ENCODE peak calls at places on chromosome X, in four cellular contexts. J is ovary, G is dorsolateral prefrontal cortex, V is BJ. C is an unnamed sample.

GRCh38 chrX:126655061-126655460 is 102.4 kb upstream of the DCAF12L1 start:
- DNase-seq in V (no peak), G (no peak), J (no peak), C (no peak)

GRCh38 chrX:8647176-8647575 is 84.8 kb downstream of the ANOS1 start:
- DNase-seq in G (no peak), J (no peak), V (no peak), C (no peak)

GRCh38 chrX:29561417-29561816 is 653.9 kb upstream of the MAGEB2 start:
- DNase-seq in V (no peak), G (no peak), J (no peak), C (no peak)

GRCh38 chrX:134619838-134620237 is 38.4 kb downstream of the PLAC1 start:
- DNase-seq in G (no peak), J (no peak), V (no peak), C (no peak)

GRCh38 chrX:8036914-8037313 is 109.7 kb upstream of the PNPLA4 start:
- DNase-seq in G (no peak), V (no peak), J (no peak), C (no peak)

GRCh38 chrX:97384685-97385084 is 501.0 kb downstream of the RPA4 start:
- DNase-seq in V (no peak), J (no peak), G (no peak), C (no peak)

GRCh38 chrX:110852180-110852579 is 56.6 kb upstream of the CHRDL1 start:
- DNase-seq in J (no peak), V (no peak), G (no peak), C (peak)

GRCh38 chrX:109393859-109394258 is 88.0 kb downstream of the GUCY2F start:
- DNase-seq in G (no peak), V (no peak), J (no peak), C (no peak)

GRCh38 chrX:129318375-129318774 is 204.9 kb downstream of the SMARCA1 start:
- DNase-seq in V (no peak), J (no peak), G (no peak), C (peak)

GRCh38 chrX:119990995-119991787 is 47.6 kb upstream of the NKAP start:
- DNase-seq in V (no peak), J (no peak), G (no peak), C (no peak)

GRCh38 chrX:156000361-156000926 is 2.9 kb downstream of the IL9R start:
- DNase-seq in J (no peak), V (no peak), G (no peak), C (no peak)

GRCh38 chrX:37896491-37896890 is 49.1 kb upstream of the DYNLT3 start:
- DNase-seq in G (no peak), V (no peak), J (no peak), C (no peak)

GRCh38 chrX:74613350-74614192 is 853 bp downstream of the RLIM start:
- DNase-seq in J (peak), V (no peak), G (no peak), C (no peak)

GRCh38 chrX:63128509-63128908 is 222.6 kb downstream of the SPIN4 start:
- DNase-seq in J (no peak), G (no peak), V (no peak), C (no peak)

GRCh38 chrX:129523076-129524055 is at the start of gene SMARCA1:
- DNase-seq in G (peak), J (peak), V (no peak), C (peak)

GRCh38 chrX:129522184-129523059 is 868 bp downstream of the SMARCA1 start:
- DNase-seq in V (no peak), G (peak), J (peak), C (peak)

GRCh38 chrX:12065251-12065650 is 73.0 kb upstream of the FRMPD4 start:
- DNase-seq in V (no peak), J (no peak), G (no peak), C (no peak)

GRCh38 chrX:120316587-120317283 is 5.5 kb upstream of the TMEM255A start:
- DNase-seq in V (no peak), J (no peak), G (no peak), C (no peak)

GRCh38 chrX:151982217-151982616 is 7.7 kb upstream of the GABRE start:
- DNase-seq in G (no peak), J (no peak), V (peak), C (no peak)

GRCh38 chrX:30561191-30561590 is 16.4 kb downstream of the TASL start:
- DNase-seq in G (no peak), V (no peak), J (no peak), C (no peak)

GRCh38 chrX:66931713-66932112 is 292.8 kb upstream of the EDA2R start:
- DNase-seq in G (no peak), J (no peak), V (no peak), C (no peak)

GRCh38 chrX:101482296-101482695 is 3.0 kb upstream of the ARMCX4 start:
- DNase-seq in G (no peak), J (no peak), V (no peak), C (no peak)

GRCh38 chrX:107508925-107509324 is 59.5 kb downstream of the FRMPD3 start:
- DNase-seq in J (no peak), V (no peak), G (no peak), C (no peak)

GRCh38 chrX:683572-683971 is 53.0 kb downstream of the SHOX start:
- DNase-seq in J (no peak), G (no peak), V (no peak), C (no peak)

GRCh38 chrX:74705269-74705668 is 90.8 kb upstream of the RLIM start:
- DNase-seq in G (no peak), J (no peak), V (no peak), C (no peak)

GRCh38 chrX:147626605-147627004 is 285.1 kb upstream of the FMR1 start:
- DNase-seq in G (no peak), V (no peak), J (no peak), C (no peak)

GRCh38 chrX:100829730-100830129 is 9.5 kb downstream of the CSTF2 start:
- DNase-seq in V (no peak), G (no peak), J (no peak), C (no peak)

GRCh38 chrX:48028091-48028490 is 21.3 kb downstream of the SPACA5 start:
- DNase-seq in V (no peak), J (no peak), G (no peak), C (no peak)

GRCh38 chrX:118370921-118371624 is 25.2 kb downstream of the WDR44 start:
- DNase-seq in J (no peak), G (no peak), V (no peak), C (no peak)

GRCh38 chrX:107574054-107574683 is 54.1 kb upstream of the PRPS1 start:
- DNase-seq in G (no peak), J (no peak), V (no peak), C (no peak)

GRCh38 chrX:119062750-119063374 is 9.9 kb upstream of the CT47C1 start:
- DNase-seq in G (no peak), V (no peak), J (no peak), C (no peak)

GRCh38 chrX:21166302-21166982 is 207.8 kb upstream of the CNKSR2 start:
- DNase-seq in J (no peak), G (no peak), V (no peak), C (no peak)

GRCh38 chrX:150486011-150486410 is 82.4 kb upstream of the MTM1 start:
- DNase-seq in G (peak), V (no peak), J (no peak), C (peak)

GRCh38 chrX:111869639-111870034 is 6.3 kb upstream of the TRPC5OS start:
- DNase-seq in G (no peak), V (no peak), J (no peak), C (peak)

DNA sequence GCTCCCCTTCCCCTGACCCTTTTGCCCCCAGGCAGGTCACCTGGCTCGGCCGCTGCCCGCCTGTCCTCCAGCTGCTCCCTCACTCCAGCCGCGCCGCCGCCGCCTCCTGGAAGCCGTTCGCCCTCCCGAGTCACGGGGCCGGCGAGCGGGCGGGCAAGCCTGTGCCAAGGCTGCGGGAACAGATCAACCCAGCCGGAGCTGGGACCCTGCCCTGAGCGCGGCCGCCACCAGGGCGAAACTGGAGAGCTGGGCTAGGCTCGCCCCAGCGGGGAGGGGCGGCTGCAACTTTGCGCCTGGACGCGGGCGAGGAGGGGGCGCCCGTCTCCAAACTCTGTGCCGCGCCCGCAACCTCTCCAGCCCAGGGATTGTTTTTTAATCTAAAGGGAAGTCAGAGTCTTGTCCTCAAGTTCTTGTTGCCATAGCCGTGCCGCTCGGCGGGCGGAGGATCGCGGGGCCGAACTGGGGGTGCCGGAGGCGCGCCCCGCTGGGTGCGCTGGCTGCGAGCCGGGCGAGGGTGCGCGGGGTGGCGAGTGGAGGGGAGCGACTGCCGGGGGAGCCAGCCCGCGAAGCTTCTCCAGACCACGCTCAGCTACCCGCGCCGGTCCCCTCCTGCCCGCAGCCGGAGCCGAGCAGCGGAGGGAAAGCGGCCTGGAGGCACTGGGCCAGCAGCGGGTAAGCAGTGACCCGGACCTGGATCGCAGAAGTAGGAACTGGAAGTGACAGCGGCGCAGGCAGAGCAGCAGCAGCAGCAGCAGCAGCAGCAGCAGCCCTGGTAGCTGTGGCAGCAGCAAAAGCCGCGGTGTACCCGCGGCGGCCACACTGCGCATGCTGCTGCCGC is 13.4 kb downstream of the ARHGEF6 start:
- DNase-seq in V (no peak), G (peak), J (peak), C (peak)
- TF ChIP-seq CTCF in V (no peak), G (no peak), J (peak), C (peak)

GRCh38 chrX:16832301-16832700 is 37.9 kb downstream of the RBBP7 start:
- DNase-seq in G (no peak), J (no peak), V (no peak), C (no peak)
- TF ChIP-seq CTCF in G (no peak), J (no peak), V (no peak), C (no peak)

DNA sequence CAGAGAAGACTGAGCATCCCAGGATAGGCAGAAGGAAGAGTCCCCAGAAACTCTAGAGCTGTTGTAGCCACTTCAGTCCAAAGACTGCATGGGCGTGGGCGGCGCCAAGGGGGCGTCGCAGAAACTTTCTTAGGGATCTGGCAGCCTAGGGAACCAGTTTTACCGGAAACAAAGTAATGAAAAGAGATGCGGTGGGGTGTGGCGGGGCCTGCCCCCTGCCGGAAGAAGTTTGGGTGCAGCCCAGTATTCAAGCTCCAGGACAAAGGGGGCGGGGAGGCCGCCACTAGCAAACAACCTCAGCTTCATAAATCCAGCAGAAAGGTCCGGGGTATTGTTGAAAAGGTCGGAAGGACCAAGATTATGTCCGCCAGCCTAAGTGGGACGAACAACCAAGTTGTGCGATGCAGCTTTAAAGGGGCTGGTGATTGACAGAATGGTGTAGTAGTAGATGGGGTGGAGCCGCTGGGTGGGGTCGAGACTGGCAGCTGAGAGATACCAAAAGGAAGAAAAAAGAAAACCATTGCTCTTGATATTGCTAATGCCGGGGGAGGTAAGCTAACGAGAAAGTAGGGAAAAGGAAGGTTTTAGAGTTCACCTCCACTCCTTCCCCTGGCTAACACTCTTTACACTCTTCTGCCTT is 190.5 kb downstream of the RRAGB start:
- DNase-seq in V (no peak), J (peak), G (peak), C (peak)
- TF ChIP-seq CTCF in V (peak), J (peak), G (peak), C (peak)

GRCh38 chrX:122303761-122304160 is 880.3 kb upstream of the GRIA3 start:
- DNase-seq in J (no peak), G (no peak), V (no peak), C (no peak)
- TF ChIP-seq CTCF in J (no peak), G (no peak), V (no peak), C (no peak)

GRCh38 chrX:19695884-19696283 is 180.6 kb upstream of the MAP3K15 start:
- DNase-seq in V (no peak), G (no peak), J (no peak), C (no peak)
- TF ChIP-seq CTCF in V (no peak), G (no peak), J (no peak), C (no peak)

GRCh38 chrX:2592279-2592678 is 91.5 kb upstream of the DHRSX start:
- DNase-seq in J (no peak), G (no peak), V (no peak), C (no peak)
- TF ChIP-seq CTCF in J (no peak), G (no peak), V (no peak), C (no peak)

GRCh38 chrX:123206222-123206621 is 22.1 kb downstream of the GRIA3 start:
- DNase-seq in G (no peak), V (no peak), J (no peak), C (no peak)
- TF ChIP-seq CTCF in G (no peak), V (no peak), J (no peak), C (no peak)

GRCh38 chrX:141935645-141936044 is 32.0 kb downstream of the MAGEC1 start:
- DNase-seq in J (no peak), V (no peak), G (no peak), C (no peak)

GRCh38 chrX:141936080-141936479 is 32.4 kb downstream of the MAGEC1 start:
- DNase-seq in G (no peak), J (no peak), V (no peak), C (no peak)
- TF ChIP-seq CTCF in G (no peak), J (no peak), V (peak), C (peak)